ENCODE peak calls at places on chromosome 14, in seven cellular contexts. R is K562, H is HCT116, S is GM12878, Y is SK-N-SH, Q is HepG2, V is H1. C is an unnamed sample.

GRCh38 chr14:18656627-18657026 is 55.7 kb downstream of the OR11H12 start:
- DNase-seq in V (no peak), R (no peak), Q (no peak), S (no peak), Y (no peak), H (no peak), C (no peak)

GRCh38 chr14:71183856-71184255 is 276.6 kb downstream of the PCNX1 start:
- DNase-seq in H (no peak), V (no peak), S (no peak), R (no peak), Y (peak; percentile 47), Q (no peak), C (no peak)

GRCh38 chr14:95895720-95896119 is 19.1 kb downstream of the TUNAR start:
- DNase-seq in Y (peak; percentile 57), H (peak; percentile 26), S (no peak), V (peak; percentile 34), Q (peak; percentile 18), R (peak; percentile 36), C (peak; percentile 71)

GRCh38 chr14:87944987-87945604 is 47.9 kb downstream of the GALC start:
- DNase-seq in Q (peak; percentile 29), H (peak; percentile 33), Y (peak; percentile 3), S (no peak), R (peak; percentile 19), V (no peak), C (peak; percentile 68)

GRCh38 chr14:50906326-50906725 is 34.5 kb downstream of the ABHD12B start:
- DNase-seq in Y (no peak), V (no peak), H (no peak), S (no peak), R (no peak), Q (no peak), C (no peak)

GRCh38 chr14:51564986-51565604 is 86.6 kb upstream of the FRMD6 start:
- DNase-seq in Q (no peak), H (no peak), R (no peak), V (no peak), S (no peak), Y (no peak), C (peak; percentile 93)

GRCh38 chr14:104805326-104805678 is 4.4 kb downstream of the ZBTB42 start:
- DNase-seq in Y (peak; percentile 36), Q (no peak), S (no peak), V (no peak), H (peak; percentile 48), R (peak; percentile 82), C (peak; percentile 87)

GRCh38 chr14:37330910-37331309 is 133.2 kb downstream of the MIPOL1 start:
- DNase-seq in Q (no peak), H (no peak), S (no peak), R (no peak), V (no peak), Y (no peak), C (no peak)

GRCh38 chr14:105660816-105661531 is 134.6 kb downstream of the TMEM121 start:
- DNase-seq in S (no peak), V (no peak), R (no peak), Q (no peak), Y (no peak), H (no peak), C (peak; percentile 3)

GRCh38 chr14:37257651-37258050 is 59.9 kb downstream of the MIPOL1 start:
- DNase-seq in R (no peak), H (no peak), V (no peak), S (no peak), Y (no peak), Q (no peak), C (no peak)

GRCh38 chr14:99475179-99475578 is 5.5 kb downstream of the SETD3 start:
- DNase-seq in Q (no peak), H (no peak), R (no peak), S (no peak), Y (no peak), V (no peak), C (peak; percentile 32)

GRCh38 chr14:76647699-76648298 is 113.5 kb upstream of the VASH1 start:
- DNase-seq in Q (peak; percentile 52), R (peak; percentile 61), V (no peak), Y (peak; percentile 62), S (no peak), H (peak; percentile 48), C (peak; percentile 83)

GRCh38 chr14:32407170-32407569 is 78.1 kb downstream of the AKAP6 start:
- DNase-seq in S (no peak), Q (no peak), H (no peak), R (no peak), V (no peak), Y (no peak), C (no peak)

GRCh38 chr14:60091550-60092511 is at the start of gene PCNX4:
- DNase-seq in R (peak; percentile 81), Q (peak; percentile 94), S (peak; percentile 96), H (peak; percentile 98), V (peak; percentile 93), Y (peak; percentile 90), C (peak; percentile 99)

GRCh38 chr14:42665083-42665482 is 1058.4 kb downstream of the LRFN5 start:
- DNase-seq in R (no peak), H (no peak), V (no peak), S (no peak), Y (no peak), Q (no peak), C (no peak)

GRCh38 chr14:28467611-28468010 is 299.0 kb upstream of the FOXG1 start:
- DNase-seq in S (no peak), Q (no peak), R (no peak), V (no peak), H (no peak), Y (no peak), C (no peak)

GRCh38 chr14:23366163-23366921 is 1.4 kb upstream of the EFS start:
- DNase-seq in Y (peak; percentile 90), Q (no peak), R (peak; percentile 39), H (no peak), V (no peak), S (no peak), C (no peak)

GRCh38 chr14:69152181-69152943 is 557 bp downstream of the DCAF5 start:
- DNase-seq in Y (peak; percentile 67), H (no peak), V (no peak), R (peak; percentile 58), S (no peak), Q (peak; percentile 20), C (peak; percentile 79)

GRCh38 chr14:96699666-96700065 is 97.5 kb upstream of the VRK1 start:
- DNase-seq in V (no peak), Q (no peak), S (no peak), R (no peak), H (no peak), Y (no peak), C (no peak)

GRCh38 chr14:24670594-24670993 is 36.6 kb upstream of the GZMB start:
- DNase-seq in H (no peak), R (no peak), Y (no peak), V (no peak), Q (no peak), S (no peak), C (no peak)
- TF ChIP-seq JUND in H (no peak), R (no peak), Y (no peak), V (no peak), Q (no peak), S (no peak), C (no peak)

DNA sequence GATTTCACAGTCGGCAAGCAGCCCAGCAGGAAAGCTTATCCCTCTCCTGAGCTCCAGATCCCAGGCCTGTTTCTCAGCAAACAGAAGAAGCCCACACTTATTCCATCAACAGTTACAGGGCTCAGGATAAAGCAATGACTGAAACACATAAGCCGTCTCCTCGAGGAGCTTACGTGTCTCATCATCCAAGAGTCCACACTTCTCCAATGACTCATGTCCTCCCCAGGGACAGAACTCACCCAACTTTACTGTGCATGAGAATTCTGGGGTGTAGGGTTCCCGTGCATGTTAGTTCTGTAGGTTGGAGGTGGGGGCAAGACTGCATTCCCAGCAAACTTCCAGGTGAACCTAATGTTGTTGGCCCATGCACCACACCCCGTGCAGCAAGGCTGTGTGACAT is 31.1 kb downstream of the GSC start:
- DNase-seq in Q (no peak), S (no peak), V (no peak), H (no peak), Y (no peak), R (no peak), C (no peak)
- TF ChIP-seq JUND in Q (no peak), S (no peak), V (no peak), H (no peak), Y (no peak), R (no peak), C (no peak)

GRCh38 chr14:55845963-55846851 is 266.2 kb downstream of the KTN1 start:
- DNase-seq in V (no peak), R (peak; percentile 44), Y (no peak), Q (peak; percentile 10), H (no peak), S (no peak), C (no peak)
- TF ChIP-seq JUND in V (no peak), R (no peak), Y (no peak), Q (no peak), H (no peak), S (no peak), C (no peak)

DNA sequence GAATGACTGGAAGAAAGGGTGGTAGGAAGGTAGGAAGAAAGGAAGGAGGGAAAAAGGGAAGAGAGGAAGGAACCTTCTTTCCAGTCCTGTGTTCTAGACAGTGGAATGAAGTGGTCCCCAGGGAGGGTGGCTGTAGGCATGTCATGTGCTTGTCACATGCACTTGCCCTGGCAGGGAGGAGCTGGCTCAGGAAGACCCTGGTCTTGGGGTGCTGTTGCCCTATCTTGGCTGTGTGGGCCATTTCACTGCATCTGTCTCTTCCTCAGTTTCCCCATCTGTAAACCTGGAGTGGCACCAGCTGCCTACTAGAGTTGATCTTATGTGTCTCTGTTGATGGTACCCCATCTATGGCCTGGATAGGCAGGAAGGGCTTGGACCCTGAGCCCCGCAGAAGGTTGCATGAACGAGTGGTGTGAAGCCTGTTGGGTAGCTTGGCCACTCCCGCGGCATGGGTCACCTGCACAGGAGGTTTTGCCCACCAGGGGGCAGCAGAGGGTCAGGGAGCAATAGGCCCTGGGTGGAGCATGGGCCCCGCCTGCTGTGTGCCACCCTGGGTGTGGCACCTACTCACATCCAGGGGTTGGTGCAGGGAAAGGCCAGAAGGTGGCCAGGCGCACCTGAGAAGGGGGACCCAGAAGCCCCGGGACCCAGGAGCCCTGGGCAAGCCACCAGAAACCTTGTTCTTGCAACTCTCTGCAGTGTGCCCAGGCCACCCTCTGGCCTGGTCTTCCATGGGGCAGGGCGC is 25.1 kb downstream of the MEG3 start:
- DNase-seq in H (peak; percentile 74), V (peak; percentile 44), Q (peak; percentile 48), S (no peak), R (peak; percentile 76), Y (peak; percentile 42), C (peak; percentile 63)
- TF ChIP-seq JUND in H (no peak), V (no peak), Q (no peak), S (no peak), R (peak; percentile 12), Y (no peak), C (no peak)

GRCh38 chr14:67926821-67927220 is 107.2 kb downstream of the RAD51B start:
- DNase-seq in S (no peak), R (no peak), Q (no peak), V (no peak), Y (no peak), H (no peak), C (no peak)
- TF ChIP-seq JUND in S (no peak), R (no peak), Q (no peak), V (no peak), Y (no peak), H (no peak), C (no peak)

GRCh38 chr14:45251912-45252311 is 1.1 kb downstream of the MIS18BP1 start:
- DNase-seq in V (no peak), R (no peak), Q (peak; percentile 16), Y (peak; percentile 9), S (peak; percentile 67), H (no peak), C (peak; percentile 51)
- TF ChIP-seq JUND in V (no peak), R (no peak), Q (no peak), Y (no peak), S (no peak), H (no peak), C (no peak)